ENCODE peak calls at places on chromosomes 12 and 14, in six cellular contexts. K, J, E, P, U and Y are unnamed samples.

GRCh38 chr12:107331912-107332311 is 238.6 kb upstream of the CRY1 start:
- DNase-seq in J (no peak), K (no peak), P (no peak), E (no peak), U (no peak), Y (no peak)

GRCh38 chr12:89768586-89769482 is 60.2 kb upstream of the ATP2B1 start:
- DNase-seq in K (peak; percentile 71), E (no peak), U (no peak), P (no peak), J (no peak), Y (no peak)

GRCh38 chr12:125860672-125861288 is 795.5 kb downstream of the AACS start:
- DNase-seq in U (no peak), J (no peak), K (no peak), P (no peak), E (no peak), Y (no peak)

GRCh38 chr12:114697246-114697716 is 13.3 kb upstream of the TBX3 start:
- DNase-seq in P (no peak), K (no peak), E (no peak), U (no peak), J (no peak), Y (no peak)

GRCh38 chr12:108826807-108827721 is 30.3 kb downstream of the SSH1 start:
- DNase-seq in U (no peak), P (no peak), K (no peak), E (no peak), J (peak; percentile 12), Y (no peak)

GRCh38 chr12:109477963-109478315 is 505 bp downstream of the UBE3B start:
- DNase-seq in K (no peak), U (no peak), P (no peak), E (no peak), J (no peak), Y (no peak)

GRCh38 chr14:35122696-35123387 is 490 bp downstream of the PRORP start:
- DNase-seq in K (peak; percentile 59), J (no peak), P (peak; percentile 37), E (no peak), U (no peak), Y (peak; percentile 15)

GRCh38 chr14:30921305-30921704 is 46.9 kb downstream of the COCH start:
- DNase-seq in E (no peak), P (no peak), U (no peak), J (no peak), K (no peak), Y (no peak)

GRCh38 chr14:100585448-100586152 is 1.6 kb downstream of the BEGAIN start:
- DNase-seq in E (no peak), K (no peak), J (peak; percentile 36), U (no peak), P (no peak), Y (no peak)

GRCh38 chr12:39723831-39724230 is 104.2 kb upstream of the ABCD2 start:
- DNase-seq in P (no peak), U (no peak), K (no peak), E (no peak), J (no peak), Y (no peak)

GRCh38 chr14:90714811-90715210 is 101.4 kb downstream of the TTC7B start:
- DNase-seq in J (no peak), P (no peak), E (no peak), U (no peak), K (no peak), Y (no peak)

GRCh38 chr12:57216014-57216891 is at the start of gene NXPH4:
- DNase-seq in K (no peak), U (peak; percentile 94), P (peak; percentile 14), J (no peak), E (no peak), Y (peak; percentile 88)

GRCh38 chr14:72810201-72810600 is 83.7 kb downstream of the DPF3 start:
- DNase-seq in J (no peak), P (no peak), E (peak; percentile 24), K (no peak), U (no peak), Y (no peak)

GRCh38 chr12:102797513-102797912 is 119.5 kb downstream of the PAH start:
- DNase-seq in K (no peak), E (no peak), P (no peak), J (no peak), U (no peak), Y (no peak)

GRCh38 chr14:104601786-104602185 is 2.8 kb downstream of the TMEM179 start:
- DNase-seq in E (no peak), K (no peak), J (peak; percentile 37), P (no peak), U (no peak), Y (no peak)

GRCh38 chr14:91252901-91253794 is 8.6 kb upstream of the GPR68 start:
- DNase-seq in P (no peak), U (peak; percentile 86), E (no peak), K (no peak), J (no peak), Y (no peak)

GRCh38 chr12:94722664-94723063 is 72.3 kb upstream of the TMCC3 start:
- DNase-seq in E (no peak), P (no peak), U (no peak), K (no peak), J (no peak), Y (no peak)

GRCh38 chr14:68506021-68506644 is 286.7 kb downstream of the ZFP36L1 start:
- DNase-seq in K (peak; percentile 55), E (no peak), J (no peak), P (no peak), U (no peak), Y (no peak)

GRCh38 chr14:35400707-35401421 is 3.7 kb downstream of the NFKBIA start:
- DNase-seq in E (peak; percentile 48), P (no peak), K (no peak), J (peak; percentile 33), U (no peak), Y (no peak)

GRCh38 chr12:106861984-106862894 is 87.8 kb downstream of the RIC8B start:
- DNase-seq in K (no peak), U (no peak), P (no peak), E (no peak), J (no peak), Y (no peak)

GRCh38 chr12:42568952-42569916 is 20.3 kb downstream of the PRICKLE1 start:
- DNase-seq in J (no peak), U (no peak), K (peak; percentile 56), P (no peak), E (no peak), Y (peak; percentile 21)

GRCh38 chr14:64919618-64920017 is 5.4 kb downstream of the CHURC1 start:
- DNase-seq in E (no peak), K (no peak), U (no peak), J (no peak), P (no peak), Y (no peak)

GRCh38 chr12:121803861-121804416 is at the start of gene SETD1B:
- DNase-seq in E (no peak), P (peak; percentile 19), U (peak; percentile 33), J (peak; percentile 38), K (peak; percentile 47), Y (no peak)

GRCh38 chr14:65361920-65362319 is 50.6 kb upstream of the FUT8 start:
- DNase-seq in P (no peak), U (no peak), K (no peak), E (no peak), J (peak; percentile 56), Y (no peak)

GRCh38 chr12:68007466-68007865 is 18.2 kb downstream of the IFNG-AS1 start:
- DNase-seq in J (no peak), P (no peak), E (no peak), U (no peak), K (no peak), Y (no peak)

GRCh38 chr12:1878214-1878613 is 40.2 kb downstream of the CACNA2D4 start:
- DNase-seq in U (no peak), E (no peak), K (no peak), P (no peak), J (no peak), Y (no peak)

GRCh38 chr12:7171854-7172253 is 17.6 kb upstream of the PEX5 start:
- DNase-seq in K (no peak), U (no peak), E (no peak), J (no peak), P (no peak), Y (no peak)

GRCh38 chr12:91178139-91178561 is 4.5 kb downstream of the DCN start:
- DNase-seq in P (no peak), E (no peak), U (no peak), J (no peak), K (peak; percentile 30), Y (no peak)

GRCh38 chr12:38904932-38905479 is 385 bp downstream of the CPNE8 start:
- DNase-seq in P (no peak), U (peak; percentile 22), J (peak; percentile 21), E (peak; percentile 23), K (peak; percentile 48), Y (peak; percentile 39)

GRCh38 chr12:52776435-52776834 is 710 bp downstream of the KRT76 start:
- DNase-seq in K (no peak), J (no peak), U (no peak), E (no peak), P (no peak), Y (no peak)

GRCh38 chr14:105193916-105194782 is 13.0 kb upstream of the NUDT14 start:
- DNase-seq in U (no peak), E (no peak), K (peak; percentile 54), P (no peak), J (peak; percentile 26), Y (no peak)